ENCODE peak calls at places on chromosomes 3 and 15, in ten cellular contexts. D is SK-N-SH, U is foreskin keratinocyte, G is psoas muscle, Z is thoracic aorta, P is Peyer's patch, M is tibial nerve, H is tibial artery, L is A549, R is astrocyte. J is an unnamed sample.
A peak's percentile ranks its signal among the peaks of the same experiment; 100 is the strongest.

GRCh38 chr15:63553388-63553791 is 43.8 kb upstream of the FBXL22 start:
- DNase-seq in D (no peak), U (peak; percentile 83), G (no peak), Z (no peak), P (no peak), M (no peak), H (no peak), L (no peak), R (peak; percentile 100), J (no peak)

GRCh38 chr3:23588547-23588946 is 217.2 kb upstream of the UBE2E1 start:
- DNase-seq in D (no peak), U (no peak), G (no peak), Z (no peak), P (no peak), M (no peak), H (no peak), L (no peak), R (no peak), J (no peak)

GRCh38 chr3:49611291-49611690 is 57.0 kb downstream of the BSN start:
- DNase-seq in D (no peak), U (no peak), G (no peak), Z (no peak), P (no peak), M (no peak), H (peak; percentile 19), L (no peak), R (no peak), J (no peak)

GRCh38 chr3:120147072-120147871 is 53.0 kb upstream of the GSK3B start:
- DNase-seq in D (no peak), U (peak; percentile 69), G (no peak), Z (no peak), P (peak; percentile 19), M (no peak), H (no peak), L (no peak), R (no peak), J (no peak)

GRCh38 chr15:80803580-80804525 is 24.7 kb downstream of the CEMIP start:
- DNase-seq in D (no peak), U (no peak), G (no peak), Z (no peak), P (no peak), M (no peak), H (no peak), L (no peak), R (peak; percentile 33), J (no peak)

GRCh38 chr15:77839970-77840609 is 207.4 kb upstream of the LINGO1 start:
- DNase-seq in D (no peak), U (no peak), G (no peak), Z (no peak), P (no peak), M (no peak), H (peak; percentile 49), L (no peak), R (no peak), J (no peak)

GRCh38 chr15:67511606-67512005 is 9.3 kb upstream of the C15orf61 start:
- DNase-seq in D (no peak), U (no peak), G (no peak), Z (no peak), P (no peak), M (no peak), H (no peak), L (no peak), R (no peak), J (no peak)

GRCh38 chr3:43732747-43733425 is 42.1 kb downstream of the ABHD5 start:
- DNase-seq in D (no peak), U (peak; percentile 23), G (no peak), Z (no peak), P (no peak), M (no peak), H (no peak), L (no peak), R (peak; percentile 27), J (no peak)

GRCh38 chr3:141070727-141071357 is 19.7 kb downstream of the SPSB4 start:
- DNase-seq in D (peak; percentile 63), U (no peak), G (no peak), Z (no peak), P (no peak), M (no peak), H (peak; percentile 48), L (no peak), R (no peak), J (no peak)

DNA sequence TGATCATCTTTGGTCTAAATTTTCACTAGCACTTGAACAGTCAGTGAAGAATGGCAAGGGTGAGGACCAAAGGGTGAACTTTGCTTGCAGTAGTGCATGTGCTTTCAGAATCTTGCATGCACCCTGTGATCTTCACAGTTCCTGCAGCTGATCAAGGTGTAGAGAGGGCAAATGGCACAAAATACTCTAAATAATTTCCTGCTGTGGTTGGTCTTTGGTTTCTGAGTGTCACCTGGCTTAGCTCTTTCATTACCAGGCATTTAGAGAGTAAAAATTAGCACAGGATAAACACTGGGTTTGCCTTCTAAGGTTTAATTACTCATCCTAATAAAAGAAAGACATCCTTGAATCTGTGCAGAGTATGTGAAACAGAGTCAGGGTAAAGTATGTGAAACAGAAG is 11.4 kb downstream of the TIPARP start:
- DNase-seq in D (no peak), U (no peak), G (no peak), Z (no peak), P (no peak), M (no peak), H (no peak), L (no peak), R (no peak), J (no peak)
- H3K4me1 ChIP-seq in D (peaks cover 14% of the 10 kb centered on the region), U (peaks cover 61% of the 10 kb centered on the region), G (peaks cover 78% of the 10 kb centered on the region), Z (peaks cover 92% of the 10 kb centered on the region), P (no peaks in the 10 kb centered on the region), M (peaks cover 32% of the 10 kb centered on the region), H (peaks cover 19% of the 10 kb centered on the region), L (peaks cover 87% of the 10 kb centered on the region), R (peaks cover 50% of the 10 kb centered on the region), J (peaks cover 59% of the 10 kb centered on the region)

GRCh38 chr15:49898097-49898496 is 220.9 kb downstream of the ATP8B4 start:
- DNase-seq in D (no peak), U (no peak), G (no peak), Z (no peak), P (no peak), M (no peak), H (no peak), L (no peak), R (no peak), J (no peak)

GRCh38 chr15:49898575-49899283 is 220.3 kb downstream of the ATP8B4 start:
- DNase-seq in D (no peak), U (no peak), G (no peak), Z (no peak), P (no peak), M (no peak), H (no peak), L (no peak), R (no peak), J (no peak)

GRCh38 chr15:49900836-49901235 is 218.2 kb downstream of the ATP8B4 start:
- DNase-seq in D (no peak), U (no peak), G (no peak), Z (no peak), P (no peak), M (no peak), H (no peak), L (no peak), R (no peak), J (no peak)

GRCh38 chr15:49901867-49902775 is 216.9 kb downstream of the ATP8B4 start:
- DNase-seq in D (no peak), U (no peak), G (no peak), Z (no peak), P (no peak), M (no peak), H (no peak), L (no peak), R (peak; percentile 32), J (no peak)

GRCh38 chr15:49900036-49900435 is 219.0 kb downstream of the ATP8B4 start:
- DNase-seq in D (no peak), U (no peak), G (no peak), Z (no peak), P (no peak), M (no peak), H (no peak), L (no peak), R (no peak), J (no peak)
- TF ChIP-seq CTCF in D (no peak), U (no peak), G (no peak), Z (no peak), P (no peak), M (no peak), H (no peak), L (no peak), R (no peak), J (no peak)

GRCh38 chr15:58924326-58924725 is 9.2 kb downstream of the SLTM start:
- DNase-seq in D (no peak), U (no peak), G (no peak), Z (no peak), P (no peak), M (no peak), H (no peak), L (no peak), R (no peak), J (no peak)

GRCh38 chr15:58921267-58921666 is 12.2 kb downstream of the SLTM start:
- DNase-seq in D (no peak), U (no peak), G (no peak), Z (no peak), P (no peak), M (no peak), H (no peak), L (no peak), R (no peak), J (no peak)

GRCh38 chr15:58923284-58923683 is 10.2 kb downstream of the SLTM start:
- DNase-seq in D (no peak), U (no peak), G (no peak), Z (no peak), P (no peak), M (no peak), H (no peak), L (no peak), R (no peak), J (no peak)

GRCh38 chr15:58926823-58927222 is 6.7 kb downstream of the SLTM start:
- DNase-seq in D (no peak), U (no peak), G (no peak), Z (no peak), P (no peak), M (no peak), H (no peak), L (no peak), R (no peak), J (no peak)

DNA sequence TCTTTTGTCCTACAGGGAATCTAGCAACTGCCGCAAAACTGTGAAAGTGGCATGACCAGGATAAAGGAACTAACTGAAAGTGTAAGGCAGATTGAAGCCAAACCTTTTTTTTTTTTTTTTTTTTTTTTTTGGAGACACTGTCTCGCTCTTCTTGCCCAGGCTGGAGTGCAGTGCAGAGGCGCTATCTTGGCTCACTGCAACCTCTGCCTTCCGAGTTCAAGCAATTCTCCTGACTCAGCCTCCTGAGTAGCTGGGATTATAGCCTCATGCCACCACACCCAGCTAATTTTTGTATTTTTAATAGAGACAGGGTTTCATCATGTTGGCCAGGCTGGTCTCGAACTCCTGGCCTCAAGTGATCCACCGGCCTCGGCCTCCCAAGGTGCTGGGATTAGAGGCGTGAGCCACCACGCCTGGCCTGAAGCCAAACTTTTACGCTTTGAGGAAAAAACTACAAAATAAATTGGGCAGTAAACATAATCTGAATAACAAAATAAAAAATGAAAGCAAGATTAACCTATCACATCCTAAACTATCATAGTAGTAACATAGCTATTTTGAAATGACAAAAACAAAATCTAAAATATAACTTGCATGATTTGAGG is 9.7 kb downstream of the SLTM start:
- DNase-seq in D (no peak), U (peak; percentile 13), G (peak; percentile 28), Z (no peak), P (no peak), M (no peak), H (no peak), L (no peak), R (no peak), J (no peak)
- H3K4me1 ChIP-seq in D (no peaks in the 10 kb centered on the region), U (no peaks in the 10 kb centered on the region), G (peaks cover 18% of the 10 kb centered on the region), Z (peaks cover 27% of the 10 kb centered on the region), P (no peaks in the 10 kb centered on the region), M (peaks cover 17% of the 10 kb centered on the region), H (peaks cover 4% of the 10 kb centered on the region), L (peaks cover 9% of the 10 kb centered on the region), R (no peaks in the 10 kb centered on the region), J (peaks cover 64% of the 10 kb centered on the region)

GRCh38 chr3:194296832-194297666 is 54.1 kb downstream of the CPN2 start:
- DNase-seq in D (no peak), U (no peak), G (peak; percentile 40), Z (no peak), P (no peak), M (no peak), H (peak; percentile 68), L (no peak), R (peak; percentile 30), J (no peak)
- TF ChIP-seq CTCF in D (no peak), U (no peak), G (no peak), Z (peak; percentile 10), P (no peak), M (no peak), H (no peak), L (no peak), R (no peak), J (no peak)